ENCODE peak calls at places on chromosomes 6 and 20, in nine cellular contexts. One of them, this sample, is unnamed.

GRCh38 chr20:58636983-58637421 is 14.1 kb upstream of the STX16 start:
- DNase-seq in cardiac septum: peak; percentile 59
- DNase-seq in Karpas-422: no peak
- DNase-seq in stimulated activated CD4-positive, alpha-beta T cell treated with anti-CD3 and anti-CD28 coated beads, TNF-alpha, amount 100 ng/mL, for 24 hours: no peak
- DNase-seq in choroid plexus epithelial cell: no peak
- DNase-seq in neuronal stem cell: peak; percentile 6
- DNase-seq in HepG2: no peak
- DNase-seq in GM10248: no peak
- DNase-seq in stimulated activated CD8-positive, alpha-beta memory T cell treated with anti-CD3 and anti-CD28 coated beads, Interleukin-15, amount 100 ng/mL, for 24 hours: no peak
- DNase-seq in this sample: no peak

GRCh38 chr20:63701329-63702035 is 5.0 kb downstream of the TNFRSF6B start:
- DNase-seq in cardiac septum: peak; percentile 68
- DNase-seq in Karpas-422: no peak
- DNase-seq in stimulated activated CD4-positive, alpha-beta T cell treated with anti-CD3 and anti-CD28 coated beads, TNF-alpha, amount 100 ng/mL, for 24 hours: no peak
- DNase-seq in choroid plexus epithelial cell: no peak
- DNase-seq in neuronal stem cell: no peak
- DNase-seq in HepG2: no peak
- DNase-seq in GM10248: no peak
- DNase-seq in stimulated activated CD8-positive, alpha-beta memory T cell treated with anti-CD3 and anti-CD28 coated beads, Interleukin-15, amount 100 ng/mL, for 24 hours: no peak
- DNase-seq in this sample: no peak

GRCh38 chr6:46996860-46997641 is 45.1 kb downstream of the ADGRF1 start:
- DNase-seq in cardiac septum: no peak
- DNase-seq in Karpas-422: no peak
- DNase-seq in stimulated activated CD4-positive, alpha-beta T cell treated with anti-CD3 and anti-CD28 coated beads, TNF-alpha, amount 100 ng/mL, for 24 hours: no peak
- DNase-seq in choroid plexus epithelial cell: no peak
- DNase-seq in neuronal stem cell: no peak
- DNase-seq in HepG2: peak; percentile 49
- DNase-seq in GM10248: no peak
- DNase-seq in stimulated activated CD8-positive, alpha-beta memory T cell treated with anti-CD3 and anti-CD28 coated beads, Interleukin-15, amount 100 ng/mL, for 24 hours: no peak
- DNase-seq in this sample: no peak

GRCh38 chr6:26533532-26533931 is 4.6 kb upstream of the HMGN4 start:
- DNase-seq in cardiac septum: no peak
- DNase-seq in Karpas-422: no peak
- DNase-seq in stimulated activated CD4-positive, alpha-beta T cell treated with anti-CD3 and anti-CD28 coated beads, TNF-alpha, amount 100 ng/mL, for 24 hours: no peak
- DNase-seq in choroid plexus epithelial cell: no peak
- DNase-seq in neuronal stem cell: no peak
- DNase-seq in HepG2: no peak
- DNase-seq in GM10248: no peak
- DNase-seq in stimulated activated CD8-positive, alpha-beta memory T cell treated with anti-CD3 and anti-CD28 coated beads, Interleukin-15, amount 100 ng/mL, for 24 hours: no peak
- DNase-seq in this sample: no peak

GRCh38 chr20:43545837-43546578 is 12.8 kb upstream of the SGK2 start:
- DNase-seq in cardiac septum: peak; percentile 46
- DNase-seq in Karpas-422: no peak
- DNase-seq in stimulated activated CD4-positive, alpha-beta T cell treated with anti-CD3 and anti-CD28 coated beads, TNF-alpha, amount 100 ng/mL, for 24 hours: no peak
- DNase-seq in choroid plexus epithelial cell: no peak
- DNase-seq in neuronal stem cell: no peak
- DNase-seq in HepG2: no peak
- DNase-seq in GM10248: no peak
- DNase-seq in stimulated activated CD8-positive, alpha-beta memory T cell treated with anti-CD3 and anti-CD28 coated beads, Interleukin-15, amount 100 ng/mL, for 24 hours: no peak
- DNase-seq in this sample: no peak

GRCh38 chr20:33915726-33916331 is 77.9 kb upstream of the RALY start:
- DNase-seq in cardiac septum: peak; percentile 81
- DNase-seq in Karpas-422: peak; percentile 76
- DNase-seq in stimulated activated CD4-positive, alpha-beta T cell treated with anti-CD3 and anti-CD28 coated beads, TNF-alpha, amount 100 ng/mL, for 24 hours: peak; percentile 59
- DNase-seq in choroid plexus epithelial cell: no peak
- DNase-seq in neuronal stem cell: no peak
- DNase-seq in HepG2: peak; percentile 47
- DNase-seq in GM10248: peak; percentile 73
- DNase-seq in stimulated activated CD8-positive, alpha-beta memory T cell treated with anti-CD3 and anti-CD28 coated beads, Interleukin-15, amount 100 ng/mL, for 24 hours: peak; percentile 33
- DNase-seq in this sample: peak; percentile 55

GRCh38 chr6:23561732-23562131 is 564.3 kb upstream of the NRSN1 start:
- DNase-seq in cardiac septum: no peak
- DNase-seq in Karpas-422: no peak
- DNase-seq in stimulated activated CD4-positive, alpha-beta T cell treated with anti-CD3 and anti-CD28 coated beads, TNF-alpha, amount 100 ng/mL, for 24 hours: no peak
- DNase-seq in choroid plexus epithelial cell: no peak
- DNase-seq in neuronal stem cell: no peak
- DNase-seq in HepG2: no peak
- DNase-seq in GM10248: no peak
- DNase-seq in stimulated activated CD8-positive, alpha-beta memory T cell treated with anti-CD3 and anti-CD28 coated beads, Interleukin-15, amount 100 ng/mL, for 24 hours: no peak
- DNase-seq in this sample: no peak

GRCh38 chr6:148986608-148987007 is 239.8 kb downstream of the UST start:
- DNase-seq in cardiac septum: no peak
- DNase-seq in Karpas-422: no peak
- DNase-seq in stimulated activated CD4-positive, alpha-beta T cell treated with anti-CD3 and anti-CD28 coated beads, TNF-alpha, amount 100 ng/mL, for 24 hours: no peak
- DNase-seq in choroid plexus epithelial cell: no peak
- DNase-seq in neuronal stem cell: no peak
- DNase-seq in HepG2: no peak
- DNase-seq in GM10248: no peak
- DNase-seq in stimulated activated CD8-positive, alpha-beta memory T cell treated with anti-CD3 and anti-CD28 coated beads, Interleukin-15, amount 100 ng/mL, for 24 hours: no peak
- DNase-seq in this sample: no peak

GRCh38 chr20:17023811-17024210 is 203.0 kb upstream of the PCSK2 start:
- DNase-seq in cardiac septum: no peak
- DNase-seq in Karpas-422: no peak
- DNase-seq in stimulated activated CD4-positive, alpha-beta T cell treated with anti-CD3 and anti-CD28 coated beads, TNF-alpha, amount 100 ng/mL, for 24 hours: no peak
- DNase-seq in choroid plexus epithelial cell: no peak
- DNase-seq in neuronal stem cell: peak; percentile 27
- DNase-seq in HepG2: no peak
- DNase-seq in GM10248: no peak
- DNase-seq in stimulated activated CD8-positive, alpha-beta memory T cell treated with anti-CD3 and anti-CD28 coated beads, Interleukin-15, amount 100 ng/mL, for 24 hours: no peak
- DNase-seq in this sample: no peak

GRCh38 chr6:13924146-13924948 is 405 bp upstream of the RNF182 start:
- DNase-seq in cardiac septum: no peak
- DNase-seq in Karpas-422: no peak
- DNase-seq in stimulated activated CD4-positive, alpha-beta T cell treated with anti-CD3 and anti-CD28 coated beads, TNF-alpha, amount 100 ng/mL, for 24 hours: no peak
- DNase-seq in choroid plexus epithelial cell: peak; percentile 39
- DNase-seq in neuronal stem cell: peak; percentile 87
- DNase-seq in HepG2: no peak
- DNase-seq in GM10248: peak; percentile 15
- DNase-seq in stimulated activated CD8-positive, alpha-beta memory T cell treated with anti-CD3 and anti-CD28 coated beads, Interleukin-15, amount 100 ng/mL, for 24 hours: no peak
- DNase-seq in this sample: peak; percentile 12

GRCh38 chr6:52497652-52498408 is 77.7 kb downstream of the EFHC1 start:
- DNase-seq in cardiac septum: no peak
- DNase-seq in Karpas-422: no peak
- DNase-seq in stimulated activated CD4-positive, alpha-beta T cell treated with anti-CD3 and anti-CD28 coated beads, TNF-alpha, amount 100 ng/mL, for 24 hours: no peak
- DNase-seq in choroid plexus epithelial cell: peak; percentile 57
- DNase-seq in neuronal stem cell: no peak
- DNase-seq in HepG2: no peak
- DNase-seq in GM10248: peak; percentile 63
- DNase-seq in stimulated activated CD8-positive, alpha-beta memory T cell treated with anti-CD3 and anti-CD28 coated beads, Interleukin-15, amount 100 ng/mL, for 24 hours: no peak
- DNase-seq in this sample: peak; percentile 96